ENCODE peak calls at places on chromosomes 7 and 10, in four cellular contexts. One of them, this sample, is unnamed.

GRCh38 chr10:32149257-32149955 is 93.2 kb upstream of the KIF5B start:
- DNase-seq in PC-3: peak
- DNase-seq in psoas muscle: peak
- DNase-seq in stomach: peak
- DNase-seq in this sample: peak

GRCh38 chr7:45482451-45482850 is 91.7 kb upstream of the ADCY1 start:
- DNase-seq in PC-3: no peak
- DNase-seq in psoas muscle: no peak
- DNase-seq in stomach: no peak
- DNase-seq in this sample: no peak

GRCh38 chr7:90453931-90454330 is 15.5 kb upstream of the PTTG1IP2 start:
- DNase-seq in PC-3: no peak
- DNase-seq in psoas muscle: no peak
- DNase-seq in stomach: no peak
- DNase-seq in this sample: no peak

GRCh38 chr7:43791-44540 is 148.4 kb upstream of the FAM20C start:
- DNase-seq in PC-3: no peak
- DNase-seq in psoas muscle: no peak
- DNase-seq in stomach: no peak
- DNase-seq in this sample: peak

GRCh38 chr10:47218803-47219202 is 81.2 kb upstream of the GDF10 start:
- DNase-seq in PC-3: no peak
- DNase-seq in psoas muscle: no peak
- DNase-seq in stomach: no peak
- DNase-seq in this sample: no peak

GRCh38 chr10:129131439-129132122 is 335.5 kb upstream of the MGMT start:
- DNase-seq in PC-3: no peak
- DNase-seq in psoas muscle: no peak
- DNase-seq in stomach: no peak
- DNase-seq in this sample: no peak

GRCh38 chr10:73818402-73818801 is 7.0 kb upstream of the NDST2 start:
- DNase-seq in PC-3: no peak
- DNase-seq in psoas muscle: no peak
- DNase-seq in stomach: no peak
- DNase-seq in this sample: no peak

GRCh38 chr7:38299275-38299931 is 26.0 kb upstream of the TARP start:
- DNase-seq in PC-3: no peak
- DNase-seq in psoas muscle: no peak
- DNase-seq in stomach: no peak
- DNase-seq in this sample: no peak

GRCh38 chr10:125152646-125153368 is 7.6 kb downstream of the CTBP2 start:
- DNase-seq in PC-3: no peak
- DNase-seq in psoas muscle: peak
- DNase-seq in stomach: peak
- DNase-seq in this sample: peak

GRCh38 chr10:92574545-92575377 is 868 bp upstream of the IDE start:
- DNase-seq in PC-3: peak
- DNase-seq in psoas muscle: no peak
- DNase-seq in stomach: no peak
- DNase-seq in this sample: no peak

GRCh38 chr10:76209135-76209534 is 777.7 kb downstream of the LRMDA start:
- DNase-seq in PC-3: peak
- DNase-seq in psoas muscle: no peak
- DNase-seq in stomach: no peak
- DNase-seq in this sample: no peak

GRCh38 chr10:42646692-42647640 is 8.6 kb upstream of the ZNF33B start:
- DNase-seq in PC-3: peak
- DNase-seq in psoas muscle: no peak
- DNase-seq in stomach: peak
- DNase-seq in this sample: peak

GRCh38 chr7:6530626-6531491 is 20.4 kb downstream of the GRID2IP start:
- DNase-seq in PC-3: no peak
- DNase-seq in psoas muscle: no peak
- DNase-seq in stomach: peak
- DNase-seq in this sample: peak

GRCh38 chr7:41292457-41292856 is 410.4 kb downstream of the INHBA start:
- DNase-seq in PC-3: peak
- DNase-seq in psoas muscle: no peak
- DNase-seq in stomach: no peak
- DNase-seq in this sample: no peak

GRCh38 chr10:2201534-2202104 is 464.3 kb upstream of the ADARB2 start:
- DNase-seq in PC-3: no peak
- DNase-seq in psoas muscle: no peak
- DNase-seq in stomach: no peak
- DNase-seq in this sample: no peak

GRCh38 chr7:132049462-132050304 is 493.3 kb upstream of the PODXL start:
- DNase-seq in PC-3: peak
- DNase-seq in psoas muscle: no peak
- DNase-seq in stomach: peak
- DNase-seq in this sample: peak

GRCh38 chr7:22356855-22357310 is at the start of gene RAPGEF5:
- DNase-seq in PC-3: peak
- DNase-seq in psoas muscle: no peak
- DNase-seq in stomach: peak
- DNase-seq in this sample: peak
- H3K27ac ChIP-seq in PC-3: peak
- H3K27ac ChIP-seq in psoas muscle: no peak
- H3K27ac ChIP-seq in stomach: peak
- H3K27ac ChIP-seq in this sample: peak

GRCh38 chr7:74418076-74418475 is 35.6 kb upstream of the GTF2IRD1 start:
- DNase-seq in PC-3: no peak
- DNase-seq in psoas muscle: no peak
- DNase-seq in stomach: no peak
- DNase-seq in this sample: no peak

GRCh38 chr7:74420006-74420405 is 33.7 kb upstream of the GTF2IRD1 start:
- DNase-seq in PC-3: no peak
- DNase-seq in psoas muscle: no peak
- DNase-seq in stomach: no peak
- DNase-seq in this sample: no peak

GRCh38 chr7:74412603-74413002 is 41.1 kb upstream of the GTF2IRD1 start:
- DNase-seq in PC-3: no peak
- DNase-seq in psoas muscle: no peak
- DNase-seq in stomach: no peak
- DNase-seq in this sample: no peak

GRCh38 chr7:74418538-74418937 is 35.2 kb upstream of the GTF2IRD1 start:
- DNase-seq in PC-3: no peak
- DNase-seq in psoas muscle: no peak
- DNase-seq in stomach: no peak
- DNase-seq in this sample: no peak

DNA sequence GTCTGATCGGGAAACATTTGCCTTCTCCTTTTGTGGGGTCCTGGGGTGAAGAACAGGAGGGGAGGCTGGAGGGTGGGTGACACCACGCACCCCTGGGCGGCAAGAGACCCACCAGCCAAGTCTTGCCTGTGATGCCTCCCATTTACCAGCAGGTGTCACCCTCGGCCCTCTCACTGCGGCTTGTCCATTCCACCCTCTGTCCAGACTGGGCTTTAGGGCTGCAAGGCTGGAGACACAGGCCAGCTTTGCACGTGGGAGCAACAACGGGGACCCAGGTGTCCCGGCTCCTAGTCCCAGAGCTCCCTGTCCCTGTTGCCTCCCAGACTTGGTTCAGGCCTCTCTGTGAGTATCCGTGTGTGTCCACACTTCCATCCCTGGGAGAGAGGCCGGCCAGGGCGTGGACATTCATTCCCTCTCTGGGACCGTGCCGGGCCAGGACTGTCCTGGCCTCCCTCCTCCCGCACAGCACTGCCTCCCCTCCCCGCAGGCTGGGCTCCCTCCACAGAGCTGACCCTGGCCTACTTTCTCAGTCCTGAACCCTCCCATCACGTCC is 36.2 kb upstream of the GTF2IRD1 start:
- DNase-seq in PC-3: peak
- DNase-seq in psoas muscle: peak
- DNase-seq in stomach: peak
- DNase-seq in this sample: peak
- H3K27ac ChIP-seq in PC-3: no peak
- H3K27ac ChIP-seq in psoas muscle: no peak
- H3K27ac ChIP-seq in stomach: no peak
- H3K27ac ChIP-seq in this sample: no peak

DNA sequence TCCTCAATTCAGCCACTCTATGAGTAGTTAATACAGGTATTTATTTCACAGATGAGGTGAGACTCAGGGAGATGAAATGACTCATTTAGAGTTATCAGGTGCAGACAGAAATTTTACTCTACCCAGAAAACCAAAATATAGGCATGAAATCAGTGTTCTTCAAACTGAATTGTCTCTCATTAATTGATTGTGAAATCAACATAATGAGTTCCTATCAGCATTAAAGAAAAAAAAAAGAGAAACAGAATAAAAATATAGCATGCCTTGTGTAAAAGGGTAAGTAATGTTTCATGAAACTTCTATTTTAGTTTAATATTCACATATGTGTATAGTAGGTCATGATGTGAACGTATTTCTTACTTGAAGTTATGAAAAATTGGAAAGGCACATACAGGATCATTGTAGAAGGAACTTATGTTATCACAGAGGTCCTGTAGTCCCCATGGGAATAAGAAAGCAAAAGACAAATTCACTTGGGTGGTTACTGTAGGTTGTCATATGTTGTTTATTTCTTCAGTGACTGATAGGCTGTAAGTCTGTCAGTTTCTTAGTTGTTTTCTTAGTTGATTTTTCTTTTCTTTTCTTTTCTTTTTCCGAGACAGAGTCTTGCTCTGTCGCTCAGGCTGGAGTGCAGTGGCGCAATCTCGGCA is 47.5 kb downstream of the KAT6B start:
- DNase-seq in PC-3: peak
- DNase-seq in psoas muscle: no peak
- DNase-seq in stomach: no peak
- DNase-seq in this sample: no peak
- H3K27ac ChIP-seq in PC-3: no peak
- H3K27ac ChIP-seq in psoas muscle: no peak
- H3K27ac ChIP-seq in stomach: no peak
- H3K27ac ChIP-seq in this sample: no peak

DNA sequence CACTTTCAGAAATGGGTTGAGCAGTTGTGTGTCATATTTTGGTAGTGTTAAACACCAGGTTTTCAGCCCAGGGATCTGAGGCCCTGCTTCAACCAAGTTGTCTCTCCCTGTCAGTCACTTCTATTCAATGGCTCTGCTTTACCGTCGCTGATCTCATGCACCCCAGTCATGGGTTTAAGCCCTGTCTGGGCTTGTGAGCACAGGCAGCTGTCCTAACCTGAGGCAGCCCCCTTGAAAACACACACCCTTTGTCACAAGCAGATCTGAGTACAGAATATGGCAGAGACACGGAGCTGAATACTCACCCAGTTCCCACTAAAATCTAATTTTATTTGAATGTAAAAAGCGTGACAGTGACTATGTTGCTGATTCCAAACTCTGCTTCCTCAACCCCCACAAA is 110.6 kb upstream of the GLI3 start:
- DNase-seq in PC-3: no peak
- DNase-seq in psoas muscle: no peak
- DNase-seq in stomach: no peak
- DNase-seq in this sample: no peak
- H3K27ac ChIP-seq in PC-3: no peak
- H3K27ac ChIP-seq in psoas muscle: no peak
- H3K27ac ChIP-seq in stomach: no peak
- H3K27ac ChIP-seq in this sample: no peak

GRCh38 chr7:150325110-150325611 is 1.8 kb upstream of the ACTR3C start:
- DNase-seq in PC-3: no peak
- DNase-seq in psoas muscle: no peak
- DNase-seq in stomach: no peak
- DNase-seq in this sample: no peak

GRCh38 chr7:150324366-150324961 is 1.1 kb upstream of the ACTR3C start:
- DNase-seq in PC-3: no peak
- DNase-seq in psoas muscle: no peak
- DNase-seq in stomach: no peak
- DNase-seq in this sample: peak

GRCh38 chr7:150322114-150322832 is 882 bp upstream of the LRRC61 start:
- DNase-seq in PC-3: no peak
- DNase-seq in psoas muscle: no peak
- DNase-seq in stomach: no peak
- DNase-seq in this sample: peak

GRCh38 chr7:150322833-150323681 is at the start of the genes ACTR3C and LRRC61:
- DNase-seq in PC-3: peak
- DNase-seq in psoas muscle: no peak
- DNase-seq in stomach: peak
- DNase-seq in this sample: peak

GRCh38 chr7:150323682-150324365 is 479 bp upstream of the ACTR3C start:
- DNase-seq in PC-3: peak
- DNase-seq in psoas muscle: no peak
- DNase-seq in stomach: no peak
- DNase-seq in this sample: peak
- H3K27ac ChIP-seq in PC-3: no peak
- H3K27ac ChIP-seq in psoas muscle: no peak
- H3K27ac ChIP-seq in stomach: peak
- H3K27ac ChIP-seq in this sample: peak